ENCODE peak calls at places on chromosomes 3 and 15, in five cellular contexts. V is OCI-LY7, W is fibroblast of lung, L is hepatocyte, P is PC-9. R is an unnamed sample.

GRCh38 chr15:34609658-34610057 is 26.2 kb upstream of the GOLGA8B start:
- DNase-seq in V (no peak), W (no peak), L (no peak), P (no peak), R (no peak)

GRCh38 chr3:39291903-39292329 is 12.1 kb upstream of the CX3CR1 start:
- DNase-seq in V (peak; percentile 70), W (peak; percentile 47), L (peak; percentile 62), P (no peak), R (no peak)

GRCh38 chr3:197792019-197792647 is 1.1 kb downstream of the LRCH3 start:
- DNase-seq in V (peak; percentile 21), W (peak; percentile 21), L (no peak), P (no peak), R (no peak)

GRCh38 chr3:29137601-29138000 is 143.3 kb upstream of the RBMS3 start:
- DNase-seq in V (no peak), W (no peak), L (no peak), P (no peak), R (no peak)

GRCh38 chr3:128170866-128171516 is 17.7 kb downstream of the EEFSEC start:
- DNase-seq in V (peak; percentile 23), W (peak; percentile 88), L (peak; percentile 86), P (peak; percentile 69), R (peak; percentile 62)

GRCh38 chr3:71341721-71342120 is 241.8 kb downstream of the FOXP1 start:
- DNase-seq in V (no peak), W (peak; percentile 82), L (no peak), P (no peak), R (peak; percentile 82)

GRCh38 chr3:111763968-111764367 is 95.1 kb upstream of the PHLDB2 start:
- DNase-seq in V (no peak), W (peak; percentile 77), L (no peak), P (no peak), R (peak; percentile 76)

GRCh38 chr3:78791745-78792144 is 976.1 kb downstream of the ROBO1 start:
- DNase-seq in V (no peak), W (no peak), L (no peak), P (no peak), R (no peak)

GRCh38 chr15:91193059-91193715 is 93.1 kb downstream of the SV2B start:
- DNase-seq in V (no peak), W (no peak), L (no peak), P (no peak), R (no peak)

GRCh38 chr3:186166491-186167288 is 57.8 kb upstream of the ETV5 start:
- DNase-seq in V (no peak), W (no peak), L (no peak), P (no peak), R (no peak)

GRCh38 chr3:6250167-6250566 is 610.7 kb upstream of the GRM7 start:
- DNase-seq in V (peak; percentile 75), W (no peak), L (no peak), P (no peak), R (no peak)

GRCh38 chr15:70345251-70346019 is 247.7 kb upstream of the TLE3 start:
- DNase-seq in V (no peak), W (no peak), L (no peak), P (no peak), R (no peak)

GRCh38 chr3:97680210-97680609 is 84.3 kb upstream of the ARL6 start:
- DNase-seq in V (no peak), W (no peak), L (no peak), P (no peak), R (no peak)

GRCh38 chr3:89841041-89841440 is 733.6 kb downstream of the EPHA3 start:
- DNase-seq in V (no peak), W (no peak), L (no peak), P (no peak), R (no peak)

GRCh38 chr3:150890320-150890719 is 14.9 kb downstream of the MINDY4B start:
- DNase-seq in V (no peak), W (peak; percentile 72), L (no peak), P (no peak), R (no peak)

GRCh38 chr3:28315711-28316110 is 32.8 kb upstream of the ZCWPW2 start:
- DNase-seq in V (no peak), W (no peak), L (no peak), P (no peak), R (no peak)

GRCh38 chr3:53109190-53109589 is 21.0 kb downstream of the RFT1 start:
- DNase-seq in V (no peak), W (no peak), L (no peak), P (peak; percentile 74), R (peak; percentile 89)

GRCh38 chr3:142180761-142181362 is 31.5 kb upstream of the TFDP2 start:
- DNase-seq in V (peak; percentile 57), W (peak; percentile 53), L (peak; percentile 42), P (no peak), R (peak; percentile 9)
- TF ChIP-seq CTCF in V (peak; percentile 87), W (peak; percentile 73), L (peak; percentile 50), P (peak; percentile 58), R (peak; percentile 60)

DNA sequence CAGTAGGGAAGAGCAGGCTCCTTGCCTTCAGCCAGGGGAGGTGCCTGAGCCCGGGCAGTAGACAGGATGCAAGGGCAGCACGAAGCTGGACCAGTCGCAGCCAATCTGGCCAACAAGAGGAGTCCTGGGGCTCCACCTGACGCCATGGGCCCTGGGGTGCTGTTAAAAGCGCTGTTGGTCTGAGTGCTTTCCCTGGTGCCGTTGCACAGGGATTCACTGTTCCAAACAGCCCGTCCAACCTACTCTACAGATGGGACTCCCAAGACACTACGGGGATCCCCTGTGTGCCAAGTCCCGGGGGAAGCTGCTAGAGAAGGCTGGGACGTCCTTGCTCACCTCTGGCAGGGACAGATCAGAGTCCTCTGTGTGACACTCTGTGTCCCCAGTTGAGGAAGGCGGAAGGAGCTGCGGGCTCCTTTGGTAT is 632 bp downstream of the CTSH start:
- DNase-seq in V (no peak), W (no peak), L (no peak), P (no peak), R (no peak)
- H3K27ac ChIP-seq in V (no peak overlapping the region), W (no peak overlapping the region), L (peak overlapping the region; percentile 94), P (no peak overlapping the region), R (no peak overlapping the region)

GRCh38 chr3:12947504-12948369 is 106.4 kb upstream of the RPL32 start:
- DNase-seq in V (no peak), W (peak; percentile 75), L (peak; percentile 70), P (peak; percentile 74), R (peak; percentile 62)
- H3K4me2 ChIP-seq in V (no peak overlapping the region), W (peak overlapping the region; percentile 15), L (peak overlapping the region; percentile 40), P (peak overlapping the region; percentile 17), R (peak overlapping the region; percentile 67)

DNA sequence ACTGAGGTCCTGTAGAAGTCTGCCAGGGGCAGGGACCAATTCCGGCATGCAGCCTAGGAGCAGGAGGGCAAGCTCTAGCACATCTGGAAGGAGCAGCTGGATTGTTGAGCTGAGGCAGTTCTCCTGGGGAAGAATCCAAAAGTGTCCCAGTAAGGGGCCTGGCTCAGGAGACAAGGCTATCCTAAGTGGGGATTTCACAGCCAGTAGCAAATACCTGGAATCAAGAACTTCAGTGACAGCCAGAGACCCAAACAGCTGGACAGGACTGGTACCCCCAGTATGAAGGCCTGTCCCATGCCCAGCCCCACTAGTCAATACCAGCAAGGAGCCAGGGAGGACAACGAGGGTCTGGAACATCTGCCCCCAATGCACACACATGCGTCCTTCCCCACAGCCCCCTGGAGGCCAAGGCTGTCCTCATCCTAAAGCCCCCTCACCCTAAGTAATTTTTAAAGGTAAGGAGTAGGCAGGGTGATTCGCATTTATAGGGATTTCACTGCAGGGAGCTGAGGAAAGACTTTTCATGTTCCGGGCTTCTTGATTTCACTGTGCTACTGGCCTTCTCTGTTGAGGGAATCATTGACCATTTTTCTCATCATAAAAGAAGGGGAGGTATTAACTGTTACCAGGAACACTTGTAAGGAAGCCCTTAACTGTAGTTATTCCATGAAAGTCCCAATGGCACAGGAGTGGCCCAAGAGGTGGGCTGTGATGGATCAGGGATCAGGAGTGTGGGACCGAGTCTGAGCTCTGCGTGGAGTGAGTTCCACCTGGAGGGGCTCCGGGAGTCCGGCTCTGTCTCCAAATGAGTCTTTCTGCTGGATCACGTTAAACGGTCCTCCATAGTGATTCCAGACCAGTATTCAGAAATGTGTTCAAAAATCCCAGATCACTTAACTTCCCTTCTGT is 2.6 kb upstream of the CHSY1 start:
- DNase-seq in V (no peak), W (no peak), L (no peak), P (no peak), R (no peak)
- TF ChIP-seq CTCF in V (no peak), W (no peak), L (no peak), P (no peak), R (no peak)

GRCh38 chr3:46549989-46550388 is 16.1 kb downstream of the LRRC2 start:
- DNase-seq in V (peak; percentile 81), W (no peak), L (no peak), P (no peak), R (no peak)
- H3K27ac ChIP-seq in V (peak overlapping the region; percentile 98), W (no peak overlapping the region), L (peak overlapping the region; percentile 21), P (no peak overlapping the region), R (no peak overlapping the region)

DNA sequence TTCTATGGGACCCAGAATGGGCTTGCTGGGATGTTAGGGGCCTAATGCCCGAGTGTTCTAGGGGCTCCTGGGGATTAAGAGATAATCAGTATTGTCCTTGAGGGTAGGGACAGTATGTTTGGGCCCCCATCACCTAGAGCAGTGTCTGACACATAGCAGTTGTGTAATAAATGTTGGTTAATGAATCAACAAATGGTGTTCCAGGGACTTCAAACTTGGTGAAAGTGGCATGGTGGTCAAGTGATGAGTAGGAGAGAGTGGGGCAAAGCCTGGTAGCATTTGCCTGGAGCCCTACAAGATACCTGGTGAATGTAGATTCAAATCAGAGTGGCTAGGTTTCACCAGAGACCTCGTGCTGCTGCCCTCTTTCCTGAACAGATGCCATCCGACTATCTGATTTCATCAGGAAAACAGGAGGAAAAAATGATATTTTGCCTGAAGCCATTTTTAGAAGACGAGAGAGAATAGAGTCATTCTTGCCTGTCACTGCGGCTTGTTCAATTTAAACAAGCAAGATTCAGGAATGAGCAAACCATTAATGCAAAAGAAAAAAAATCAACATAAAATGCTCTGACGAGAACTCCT is 117.3 kb downstream of the RPL22L1 start:
- DNase-seq in V (no peak), W (no peak), L (no peak), P (no peak), R (no peak)
- H3K4me2 ChIP-seq in V (no peak overlapping the region), W (no peak overlapping the region), L (no peak overlapping the region), P (peak overlapping the region; percentile 54), R (peak overlapping the region; percentile 65)

DNA sequence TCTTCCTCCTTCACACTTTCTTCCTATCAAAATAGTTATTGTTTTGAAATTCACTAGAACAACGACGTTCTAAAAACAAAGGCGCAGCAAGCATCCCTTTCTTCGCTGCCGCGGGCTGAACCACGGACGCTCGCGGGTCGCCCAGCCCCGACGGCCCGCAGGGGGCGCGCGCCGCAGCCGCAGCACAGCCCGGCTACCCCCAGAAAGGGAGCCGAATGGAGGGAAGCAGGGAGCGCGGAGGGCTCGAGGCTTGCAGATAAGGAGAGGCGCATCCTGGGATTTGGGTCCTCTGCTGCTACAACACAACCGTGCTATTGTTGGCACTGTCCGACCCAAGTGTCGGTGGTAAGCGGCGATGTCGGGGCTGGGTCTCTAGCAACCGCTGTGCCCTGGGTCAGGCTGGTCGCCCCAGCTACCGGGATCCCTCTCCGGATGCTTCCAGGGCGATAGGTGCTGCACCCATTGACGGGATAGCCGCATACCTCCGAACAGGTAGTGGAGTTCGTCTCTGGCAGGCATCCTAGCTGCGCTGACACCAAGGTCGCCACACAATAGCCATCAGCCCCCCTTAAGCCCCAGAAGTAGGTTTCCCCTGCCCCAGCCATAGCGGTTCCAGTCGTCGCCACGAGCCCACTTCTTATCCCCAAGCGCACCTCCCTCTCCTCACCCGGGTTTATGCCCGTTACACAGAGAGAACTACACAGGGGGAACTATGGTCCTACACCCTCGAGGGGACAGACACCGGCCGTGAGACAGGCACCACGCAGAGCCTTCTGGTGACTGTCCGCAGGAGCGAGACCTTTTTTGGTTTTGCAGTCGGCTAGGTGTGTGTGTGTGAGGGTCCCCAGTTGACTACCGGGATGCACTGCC is 6.0 kb downstream of the ONECUT1 start:
- DNase-seq in V (no peak), W (no peak), L (peak; percentile 55), P (no peak), R (no peak)
- TF ChIP-seq CTCF in V (peak; percentile 74), W (peak; percentile 8), L (peak; percentile 58), P (no peak), R (peak; percentile 22)